ENCODE peak calls at places on chromosome 16, in eight cellular contexts. S is ovary, P is esophagus squamous epithelium, I is HS-5, M is stomach, Z is tibial nerve, A is mammary epithelial cell, C is SK-N-DZ. H is an unnamed sample.

GRCh38 chr16:85391769-85392583 is 221.1 kb upstream of the GSE1 start:
- DNase-seq in P (no peak), Z (no peak), A (peak), C (no peak), M (no peak), I (no peak), S (no peak), H (no peak)

GRCh38 chr16:54459509-54460235 is 173.1 kb upstream of the IRX3 start:
- DNase-seq in A (no peak), S (no peak), C (no peak), Z (no peak), I (no peak), M (no peak), P (no peak), H (no peak)

GRCh38 chr16:450385-450784 is 24.9 kb downstream of the RAB11FIP3 start:
- DNase-seq in I (no peak), S (no peak), A (no peak), Z (no peak), P (no peak), M (no peak), C (no peak), H (no peak)

GRCh38 chr16:46996952-46997458 is 23.5 kb upstream of the DNAJA2 start:
- DNase-seq in A (no peak), M (no peak), S (no peak), Z (no peak), P (no peak), C (no peak), I (no peak), H (no peak)

GRCh38 chr16:24610421-24610765 is 71.0 kb downstream of the RBBP6 start:
- DNase-seq in P (no peak), Z (peak), A (peak), M (no peak), C (peak), I (no peak), S (peak), H (no peak)

GRCh38 chr16:35569413-35569812 is 2110.0 kb downstream of the TP53TG3F start:
- DNase-seq in Z (no peak), S (no peak), I (no peak), M (no peak), P (no peak), A (no peak), C (no peak), H (no peak)

GRCh38 chr16:17032332-17032731 is 438.4 kb downstream of the XYLT1 start:
- DNase-seq in P (no peak), S (no peak), A (no peak), M (no peak), C (no peak), I (no peak), Z (no peak), H (no peak)

GRCh38 chr16:57192720-57193486 is 6.8 kb downstream of the RSPRY1 start:
- DNase-seq in P (no peak), A (peak), Z (no peak), S (no peak), M (no peak), I (no peak), C (no peak), H (no peak)

GRCh38 chr16:56606688-56607618 is 1.4 kb upstream of the MT2A start:
- DNase-seq in S (peak), Z (peak), M (peak), P (peak), C (no peak), A (peak), I (peak), H (no peak)

GRCh38 chr16:72013888-72014538 is 5.5 kb downstream of the DHODH start:
- DNase-seq in A (no peak), C (no peak), M (no peak), P (no peak), S (peak), Z (no peak), I (no peak), H (no peak)

GRCh38 chr16:73565263-73565662 is 517.3 kb upstream of the ZFHX3 start:
- DNase-seq in C (peak), S (no peak), I (peak), M (no peak), Z (no peak), A (no peak), P (no peak), H (no peak)

GRCh38 chr16:80319181-80319580 is 221.6 kb upstream of the DYNLRB2 start:
- DNase-seq in I (no peak), A (peak), C (no peak), M (no peak), Z (no peak), S (no peak), P (no peak), H (no peak)

GRCh38 chr16:11670171-11671131 is 2.2 kb downstream of the SNN start:
- DNase-seq in S (no peak), M (no peak), C (no peak), Z (no peak), A (no peak), P (no peak), I (no peak), H (no peak)

GRCh38 chr16:65415460-65415859 is 293.6 kb upstream of the CDH11 start:
- DNase-seq in C (no peak), M (no peak), I (peak), Z (no peak), S (no peak), A (peak), P (no peak), H (no peak)

GRCh38 chr16:81198635-81199034 is 39.9 kb upstream of the BCO1 start:
- DNase-seq in P (no peak), I (no peak), Z (no peak), C (no peak), M (no peak), A (no peak), S (no peak), H (no peak)

GRCh38 chr16:67441907-67442306 is 11.0 kb downstream of the HSD11B2 start:
- DNase-seq in M (peak), C (no peak), A (no peak), I (no peak), P (no peak), S (no peak), Z (no peak), H (no peak)

GRCh38 chr16:87789437-87790277 is 23.9 kb upstream of the KLHDC4 start:
- DNase-seq in P (no peak), A (peak), Z (no peak), I (no peak), M (peak), S (no peak), C (no peak), H (no peak)

GRCh38 chr16:83854420-83854819 is 44.5 kb upstream of the MLYCD start:
- DNase-seq in P (no peak), S (no peak), A (no peak), C (no peak), M (no peak), Z (no peak), I (no peak), H (no peak)

GRCh38 chr16:4029816-4030215 is 86.4 kb downstream of the ADCY9 start:
- DNase-seq in M (no peak), C (no peak), I (no peak), A (no peak), S (no peak), Z (no peak), P (no peak), H (no peak)

GRCh38 chr16:68778551-68779231 is 41.6 kb downstream of the CDH1 start:
- DNase-seq in Z (no peak), S (no peak), M (peak), P (no peak), I (no peak), A (peak), C (no peak), H (no peak)

GRCh38 chr16:23687034-23687808 is 8.5 kb downstream of the PLK1 start:
- DNase-seq in S (no peak), I (no peak), C (no peak), P (no peak), A (no peak), Z (no peak), M (no peak), H (no peak)

GRCh38 chr16:19926449-19927390 is 42.1 kb upstream of the GPRC5B start:
- DNase-seq in M (no peak), I (no peak), Z (no peak), S (no peak), P (no peak), C (no peak), A (peak), H (no peak)

GRCh38 chr16:23423496-23424049 is 29.4 kb downstream of the COG7 start:
- DNase-seq in S (peak), P (no peak), A (peak), C (no peak), I (peak), M (peak), Z (peak), H (no peak)

GRCh38 chr16:8826278-8826879 is 28.7 kb downstream of the PMM2 start:
- DNase-seq in C (peak), S (no peak), P (no peak), M (no peak), A (no peak), I (no peak), Z (no peak), H (peak)

GRCh38 chr16:88099563-88099890 is 148.3 kb downstream of the BANP start:
- DNase-seq in S (no peak), P (no peak), A (no peak), I (no peak), M (no peak), C (no peak), Z (no peak), H (no peak)

GRCh38 chr16:11254913-11255736 is 879 bp downstream of the SOCS1 start:
- DNase-seq in S (peak), Z (no peak), P (no peak), C (peak), I (no peak), A (peak), M (peak), H (peak)

GRCh38 chr16:9192746-9193145 is 101.3 kb downstream of the HAPSTR1 start:
- DNase-seq in P (no peak), C (no peak), A (no peak), Z (no peak), S (no peak), M (no peak), I (peak), H (no peak)

GRCh38 chr16:48561960-48562393 is 48.0 kb downstream of the N4BP1 start:
- DNase-seq in M (no peak), A (no peak), P (no peak), I (no peak), C (no peak), S (no peak), Z (no peak), H (no peak)

GRCh38 chr16:916400-916799 is 54.4 kb downstream of the LMF1 start:
- DNase-seq in P (no peak), Z (no peak), C (no peak), S (no peak), I (no peak), M (no peak), A (no peak), H (no peak)

GRCh38 chr16:9072806-9073341 is 18.6 kb upstream of the HAPSTR1 start:
- DNase-seq in I (peak), Z (no peak), M (no peak), S (no peak), P (no peak), C (no peak), A (peak), H (no peak)

GRCh38 chr16:9102379-9102778 is 10.9 kb downstream of the HAPSTR1 start:
- DNase-seq in C (no peak), S (no peak), Z (no peak), M (no peak), P (no peak), I (peak), A (peak), H (no peak)

H was measured in SK-N-SH.